ENCODE peak calls at places on chromosomes 6 and 20, in nine cellular contexts. B is EL; O is T-cell; L is GM12865; G is neuronal stem cell; Z is activated CD4-positive, alpha-beta T cell treated with anti-CD3 and anti-CD28 coated beads, Interleukin-2, amount 50 U/mL, for 24 hours; F is germinal center; V is naive thymus-derived CD8-positive, alpha-beta T cell; Y is NCI-H446 treated with DMSO at 0.1 percent for 48 hours. P is an unnamed sample.

GRCh38 chr20:49452011-49452482 is 30.4 kb downstream of the KCNB1 start:
- DNase-seq in B (peak), O (no peak), L (no peak), G (no peak), Z (no peak), F (no peak), V (no peak), Y (peak), P (peak)

GRCh38 chr6:124478906-124479305 is 483.3 kb upstream of the RNF217 start:
- DNase-seq in B (no peak), O (no peak), L (no peak), G (no peak), Z (no peak), F (no peak), V (no peak), Y (no peak), P (no peak)

GRCh38 chr6:5707646-5708045 is 299.1 kb downstream of the NRN1 start:
- DNase-seq in B (no peak), O (no peak), L (no peak), G (no peak), Z (no peak), F (no peak), V (no peak), Y (no peak), P (no peak)

GRCh38 chr6:139313784-139314545 is 22.2 kb upstream of the TXLNB start:
- DNase-seq in B (no peak), O (no peak), L (no peak), G (no peak), Z (no peak), F (no peak), V (no peak), Y (no peak), P (no peak)

GRCh38 chr20:34948030-34948429 is 7.6 kb downstream of the GSS start:
- DNase-seq in B (peak), O (no peak), L (no peak), G (no peak), Z (no peak), F (no peak), V (no peak), Y (no peak), P (peak)

GRCh38 chr6:37244430-37245310 is 12.9 kb upstream of the TBC1D22B start:
- DNase-seq in B (peak), O (no peak), L (no peak), G (no peak), Z (no peak), F (no peak), V (no peak), Y (peak), P (peak)

GRCh38 chr6:34386316-34387137 is 5.9 kb downstream of the NUDT3 start:
- DNase-seq in B (peak), O (no peak), L (no peak), G (no peak), Z (no peak), F (no peak), V (no peak), Y (no peak), P (peak)

GRCh38 chr6:291697-292505 is at the start of gene DUSP22:
- DNase-seq in B (peak), O (peak), L (peak), G (peak), Z (peak), F (peak), V (peak), Y (no peak), P (peak)

GRCh38 chr6:41430875-41431274 is 95.5 kb downstream of the NCR2 start:
- DNase-seq in B (peak), O (no peak), L (no peak), G (no peak), Z (no peak), F (no peak), V (no peak), Y (no peak), P (peak)

GRCh38 chr6:131212024-131212423 is 76.8 kb downstream of the AKAP7 start:
- DNase-seq in B (no peak), O (no peak), L (no peak), G (no peak), Z (no peak), F (no peak), V (no peak), Y (no peak), P (no peak)

GRCh38 chr6:90274481-90275030 is 22.1 kb downstream of the BACH2 start:
- DNase-seq in B (no peak), O (peak), L (peak), G (no peak), Z (peak), F (peak), V (peak), Y (no peak), P (no peak)

GRCh38 chr6:13226071-13226470 is 102.3 kb downstream of the TBC1D7 start:
- DNase-seq in B (no peak), O (no peak), L (no peak), G (no peak), Z (no peak), F (no peak), V (no peak), Y (no peak), P (no peak)

P was measured in astrocyte of the hippocampus.